ENCODE peak calls at places on chromosomes 16 and 17, in nine cellular contexts. One of them, this sample, is unnamed.

GRCh38 chr16:67963325-67964321 is 4.8 kb downstream of the SLC12A4 start:
- DNase-seq in astrocyte of the spinal cord: no peak
- DNase-seq in NB4: no peak
- DNase-seq in pancreas: no peak
- DNase-seq in tibial artery: no peak
- DNase-seq in esophagus squamous epithelium: no peak
- DNase-seq in prostate gland: no peak
- DNase-seq in fibroblast of mammary gland: no peak
- DNase-seq in heart left ventricle: peak; percentile 51
- DNase-seq in this sample: no peak

GRCh38 chr16:71637398-71637797 is 11.4 kb downstream of the MARVELD3 start:
- DNase-seq in NB4: no peak
- DNase-seq in fibroblast of mammary gland: peak; percentile 86
- DNase-seq in pancreas: no peak
- DNase-seq in astrocyte of the spinal cord: peak; percentile 90
- DNase-seq in prostate gland: no peak
- DNase-seq in heart left ventricle: peak; percentile 42
- DNase-seq in tibial artery: no peak
- DNase-seq in esophagus squamous epithelium: no peak
- DNase-seq in this sample: peak; percentile 74

GRCh38 chr17:45230787-45231480 is 9.2 kb downstream of the FMNL1 start:
- DNase-seq in pancreas: peak; percentile 14
- DNase-seq in astrocyte of the spinal cord: no peak
- DNase-seq in NB4: no peak
- DNase-seq in esophagus squamous epithelium: no peak
- DNase-seq in prostate gland: no peak
- DNase-seq in fibroblast of mammary gland: peak; percentile 56
- DNase-seq in heart left ventricle: peak; percentile 60
- DNase-seq in tibial artery: no peak
- DNase-seq in this sample: peak; percentile 64

GRCh38 chr17:81347437-81347836 is 47.8 kb upstream of the BAHCC1 start:
- DNase-seq in pancreas: no peak
- DNase-seq in tibial artery: no peak
- DNase-seq in astrocyte of the spinal cord: no peak
- DNase-seq in fibroblast of mammary gland: no peak
- DNase-seq in NB4: no peak
- DNase-seq in prostate gland: no peak
- DNase-seq in heart left ventricle: no peak
- DNase-seq in esophagus squamous epithelium: no peak
- DNase-seq in this sample: no peak

GRCh38 chr17:7572338-7572587 is 7.2 kb upstream of the CD68 start:
- DNase-seq in pancreas: no peak
- DNase-seq in fibroblast of mammary gland: no peak
- DNase-seq in NB4: no peak
- DNase-seq in esophagus squamous epithelium: no peak
- DNase-seq in heart left ventricle: no peak
- DNase-seq in tibial artery: no peak
- DNase-seq in prostate gland: no peak
- DNase-seq in astrocyte of the spinal cord: no peak
- DNase-seq in this sample: no peak

GRCh38 chr16:66041907-66042306 is 324.6 kb upstream of the CDH5 start:
- DNase-seq in pancreas: no peak
- DNase-seq in heart left ventricle: no peak
- DNase-seq in esophagus squamous epithelium: no peak
- DNase-seq in fibroblast of mammary gland: no peak
- DNase-seq in tibial artery: no peak
- DNase-seq in prostate gland: no peak
- DNase-seq in NB4: no peak
- DNase-seq in astrocyte of the spinal cord: no peak
- DNase-seq in this sample: no peak

GRCh38 chr17:40551091-40551873 is 14.0 kb downstream of the CCR7 start:
- DNase-seq in esophagus squamous epithelium: no peak
- DNase-seq in tibial artery: peak; percentile 89
- DNase-seq in prostate gland: no peak
- DNase-seq in heart left ventricle: peak; percentile 66
- DNase-seq in NB4: peak; percentile 39
- DNase-seq in pancreas: peak; percentile 45
- DNase-seq in astrocyte of the spinal cord: peak; percentile 98
- DNase-seq in fibroblast of mammary gland: peak; percentile 100
- DNase-seq in this sample: peak; percentile 100

GRCh38 chr17:66775881-66776400 is 59.0 kb upstream of the CACNG5 start:
- DNase-seq in fibroblast of mammary gland: no peak
- DNase-seq in heart left ventricle: no peak
- DNase-seq in pancreas: no peak
- DNase-seq in esophagus squamous epithelium: no peak
- DNase-seq in prostate gland: no peak
- DNase-seq in astrocyte of the spinal cord: no peak
- DNase-seq in NB4: no peak
- DNase-seq in tibial artery: no peak
- DNase-seq in this sample: no peak

GRCh38 chr16:85858984-85859817 is 39.8 kb upstream of the IRF8 start:
- DNase-seq in pancreas: no peak
- DNase-seq in heart left ventricle: no peak
- DNase-seq in tibial artery: no peak
- DNase-seq in astrocyte of the spinal cord: no peak
- DNase-seq in prostate gland: no peak
- DNase-seq in fibroblast of mammary gland: no peak
- DNase-seq in esophagus squamous epithelium: no peak
- DNase-seq in NB4: no peak
- DNase-seq in this sample: no peak

GRCh38 chr16:27712251-27712711 is 162.3 kb downstream of the KATNIP start:
- DNase-seq in esophagus squamous epithelium: no peak
- DNase-seq in heart left ventricle: no peak
- DNase-seq in tibial artery: no peak
- DNase-seq in prostate gland: no peak
- DNase-seq in astrocyte of the spinal cord: no peak
- DNase-seq in NB4: no peak
- DNase-seq in pancreas: no peak
- DNase-seq in fibroblast of mammary gland: no peak
- DNase-seq in this sample: no peak

GRCh38 chr17:9817086-9817485 is 4.8 kb downstream of the GSG1L2 start:
- DNase-seq in fibroblast of mammary gland: peak; percentile 44
- DNase-seq in esophagus squamous epithelium: no peak
- DNase-seq in prostate gland: peak; percentile 57
- DNase-seq in pancreas: peak; percentile 23
- DNase-seq in astrocyte of the spinal cord: peak; percentile 25
- DNase-seq in tibial artery: no peak
- DNase-seq in NB4: no peak
- DNase-seq in heart left ventricle: no peak
- DNase-seq in this sample: no peak

GRCh38 chr17:77365584-77366186 is 224.9 kb downstream of the SEC14L1 start:
- DNase-seq in tibial artery: peak; percentile 85
- DNase-seq in astrocyte of the spinal cord: peak; percentile 92
- DNase-seq in NB4: peak; percentile 86
- DNase-seq in pancreas: peak; percentile 28
- DNase-seq in heart left ventricle: peak; percentile 67
- DNase-seq in esophagus squamous epithelium: no peak
- DNase-seq in prostate gland: peak; percentile 61
- DNase-seq in fibroblast of mammary gland: peak; percentile 91
- DNase-seq in this sample: peak; percentile 84

GRCh38 chr17:49553676-49554335 is 21.9 kb upstream of the NXPH3 start:
- DNase-seq in NB4: no peak
- DNase-seq in heart left ventricle: no peak
- DNase-seq in esophagus squamous epithelium: no peak
- DNase-seq in tibial artery: no peak
- DNase-seq in prostate gland: no peak
- DNase-seq in fibroblast of mammary gland: no peak
- DNase-seq in astrocyte of the spinal cord: no peak
- DNase-seq in pancreas: no peak
- DNase-seq in this sample: no peak

GRCh38 chr17:49555495-49556018 is 20.1 kb upstream of the NXPH3 start:
- DNase-seq in NB4: no peak
- DNase-seq in astrocyte of the spinal cord: no peak
- DNase-seq in tibial artery: no peak
- DNase-seq in prostate gland: peak; percentile 49
- DNase-seq in pancreas: no peak
- DNase-seq in esophagus squamous epithelium: no peak
- DNase-seq in heart left ventricle: no peak
- DNase-seq in fibroblast of mammary gland: no peak
- DNase-seq in this sample: no peak

GRCh38 chr17:49556183-49556943 is 19.3 kb upstream of the NXPH3 start:
- DNase-seq in pancreas: peak; percentile 48
- DNase-seq in tibial artery: peak; percentile 63
- DNase-seq in prostate gland: peak; percentile 59
- DNase-seq in astrocyte of the spinal cord: peak; percentile 64
- DNase-seq in heart left ventricle: peak; percentile 73
- DNase-seq in esophagus squamous epithelium: no peak
- DNase-seq in fibroblast of mammary gland: peak; percentile 57
- DNase-seq in NB4: peak; percentile 83
- DNase-seq in this sample: peak; percentile 62

GRCh38 chr17:49557204-49558024 is 18.3 kb upstream of the NXPH3 start:
- DNase-seq in heart left ventricle: no peak
- DNase-seq in astrocyte of the spinal cord: peak; percentile 40
- DNase-seq in NB4: peak; percentile 72
- DNase-seq in prostate gland: no peak
- DNase-seq in pancreas: no peak
- DNase-seq in esophagus squamous epithelium: no peak
- DNase-seq in tibial artery: no peak
- DNase-seq in fibroblast of mammary gland: peak; percentile 57
- DNase-seq in this sample: peak; percentile 50

GRCh38 chr17:49554694-49555494 is 20.8 kb upstream of the NXPH3 start:
- DNase-seq in fibroblast of mammary gland: no peak
- DNase-seq in esophagus squamous epithelium: no peak
- DNase-seq in tibial artery: no peak
- DNase-seq in astrocyte of the spinal cord: no peak
- DNase-seq in prostate gland: no peak
- DNase-seq in pancreas: no peak
- DNase-seq in heart left ventricle: no peak
- DNase-seq in NB4: no peak
- DNase-seq in this sample: no peak
- H3K4me3 ChIP-seq in fibroblast of mammary gland: no peak overlapping the region
- H3K4me3 ChIP-seq in esophagus squamous epithelium: no peak overlapping the region
- H3K4me3 ChIP-seq in tibial artery: no peak overlapping the region
- H3K4me3 ChIP-seq in astrocyte of the spinal cord: no peak overlapping the region
- H3K4me3 ChIP-seq in prostate gland: no peak overlapping the region
- H3K4me3 ChIP-seq in pancreas: no peak overlapping the region
- H3K4me3 ChIP-seq in heart left ventricle: no peak overlapping the region
- H3K4me3 ChIP-seq in NB4: no peak overlapping the region
- H3K4me3 ChIP-seq in this sample: no peak overlapping the region

DNA sequence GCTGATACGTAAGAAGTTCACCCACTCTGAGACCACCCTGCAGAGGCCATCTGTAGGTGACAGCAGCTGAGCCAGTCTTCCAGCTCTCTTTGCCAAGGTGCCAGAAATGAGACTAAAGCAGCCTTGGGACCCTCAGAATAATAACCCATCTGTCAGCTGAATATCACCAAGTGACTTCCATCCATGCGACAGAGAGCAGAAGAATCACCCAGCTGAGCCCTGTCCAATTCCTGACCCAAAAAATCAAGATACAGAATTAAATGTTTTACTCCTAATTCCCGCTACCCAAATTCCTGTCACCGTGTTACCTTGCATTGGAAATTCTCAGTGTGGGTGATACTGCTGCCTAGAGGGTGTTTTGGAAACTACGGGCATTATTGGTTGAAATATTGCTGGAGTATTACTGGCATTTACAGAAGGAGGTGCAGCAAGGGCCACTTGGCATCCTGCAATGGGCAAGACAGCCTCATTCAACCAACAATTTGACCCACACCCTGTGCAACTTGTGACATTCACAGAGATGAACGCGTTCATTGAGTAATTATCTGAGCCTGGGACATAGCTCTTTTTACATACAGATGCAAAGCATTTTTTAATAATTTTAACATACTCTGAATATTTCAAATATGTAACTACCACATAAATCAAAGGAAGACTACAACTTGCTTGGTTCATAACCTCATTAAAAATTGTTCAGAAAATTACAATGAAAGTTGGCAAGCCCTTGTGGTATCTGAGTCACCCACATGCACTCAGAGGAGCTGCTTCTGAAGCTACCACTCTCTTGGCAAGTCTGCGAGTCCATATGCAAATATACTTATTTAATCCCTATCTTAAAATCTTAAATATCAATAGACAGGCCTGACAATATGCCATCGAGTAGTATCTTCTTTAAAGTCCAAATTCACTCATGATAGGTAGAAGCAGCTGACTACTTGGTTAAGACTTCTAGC is 126.6 kb downstream of the C16orf95 start:
- DNase-seq in fibroblast of mammary gland: peak; percentile 48
- DNase-seq in NB4: no peak
- DNase-seq in tibial artery: no peak
- DNase-seq in prostate gland: no peak
- DNase-seq in astrocyte of the spinal cord: no peak
- DNase-seq in pancreas: no peak
- DNase-seq in heart left ventricle: no peak
- DNase-seq in esophagus squamous epithelium: no peak
- DNase-seq in this sample: peak; percentile 38
- TF ChIP-seq CTCF in fibroblast of mammary gland: peak; percentile 50
- TF ChIP-seq CTCF in NB4: no peak
- TF ChIP-seq CTCF in tibial artery: no peak
- TF ChIP-seq CTCF in prostate gland: no peak
- TF ChIP-seq CTCF in astrocyte of the spinal cord: peak; percentile 38
- TF ChIP-seq CTCF in pancreas: no peak
- TF ChIP-seq CTCF in heart left ventricle: no peak
- TF ChIP-seq CTCF in esophagus squamous epithelium: no peak
- TF ChIP-seq CTCF in this sample: peak; percentile 47

DNA sequence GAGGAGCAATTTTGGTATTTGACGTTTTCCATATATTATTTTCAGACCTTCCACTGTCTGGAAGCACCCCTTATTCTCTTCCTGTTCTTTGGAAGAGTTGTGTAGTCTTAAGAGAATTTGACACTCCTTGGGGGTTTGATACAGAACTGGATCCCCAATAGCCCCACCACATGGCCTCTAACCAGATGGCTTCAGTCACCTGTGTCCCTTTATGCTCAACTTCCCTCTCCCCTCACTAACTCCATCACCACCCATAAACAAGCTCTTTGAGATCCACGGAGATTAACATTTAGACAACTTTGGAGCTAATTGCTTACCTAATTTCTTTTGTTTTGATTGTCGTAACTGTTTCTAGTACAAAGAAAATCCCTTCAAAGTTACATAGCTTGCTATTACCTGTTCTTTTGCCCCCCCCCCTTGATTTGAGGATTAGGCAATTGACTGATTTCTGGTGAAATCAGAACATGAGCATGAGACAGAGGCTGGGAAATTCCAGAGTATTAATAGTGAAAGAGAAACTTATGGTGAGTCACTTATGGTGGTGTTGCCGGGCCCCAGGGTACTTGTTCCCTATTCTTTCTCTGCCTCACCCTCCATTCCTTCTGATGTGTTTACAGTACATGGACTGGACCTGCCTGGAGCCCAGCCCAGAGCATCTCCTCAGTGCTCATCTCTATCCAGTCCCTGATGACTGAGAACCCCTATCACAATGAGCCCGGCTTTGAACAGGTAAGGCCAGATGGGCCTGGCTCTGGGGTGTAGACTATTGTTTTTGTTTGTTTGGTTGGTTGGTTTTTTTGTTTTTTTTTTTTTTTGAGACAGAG is 7.5 kb downstream of the UBE2Z start:
- DNase-seq in esophagus squamous epithelium: no peak
- DNase-seq in astrocyte of the spinal cord: peak; percentile 85
- DNase-seq in fibroblast of mammary gland: peak; percentile 90
- DNase-seq in pancreas: no peak
- DNase-seq in tibial artery: peak; percentile 25
- DNase-seq in heart left ventricle: no peak
- DNase-seq in NB4: peak; percentile 35
- DNase-seq in prostate gland: no peak
- DNase-seq in this sample: peak; percentile 84
- H3K4me3 ChIP-seq in esophagus squamous epithelium: no peak overlapping the region
- H3K4me3 ChIP-seq in astrocyte of the spinal cord: no peak overlapping the region
- H3K4me3 ChIP-seq in fibroblast of mammary gland: no peak overlapping the region
- H3K4me3 ChIP-seq in pancreas: no peak overlapping the region
- H3K4me3 ChIP-seq in tibial artery: no peak overlapping the region
- H3K4me3 ChIP-seq in heart left ventricle: no peak overlapping the region
- H3K4me3 ChIP-seq in NB4: no peak overlapping the region
- H3K4me3 ChIP-seq in prostate gland: no peak overlapping the region
- H3K4me3 ChIP-seq in this sample: peak overlapping the region; percentile 40

GRCh38 chr16:46857261-46857962 is 26.4 kb upstream of the C16orf87 start:
- DNase-seq in esophagus squamous epithelium: no peak
- DNase-seq in NB4: peak; percentile 55
- DNase-seq in pancreas: no peak
- DNase-seq in astrocyte of the spinal cord: peak; percentile 66
- DNase-seq in prostate gland: peak; percentile 30
- DNase-seq in tibial artery: no peak
- DNase-seq in heart left ventricle: no peak
- DNase-seq in fibroblast of mammary gland: peak; percentile 73
- DNase-seq in this sample: peak; percentile 61
- TF ChIP-seq CTCF in esophagus squamous epithelium: peak; percentile 58
- TF ChIP-seq CTCF in NB4: peak; percentile 37
- TF ChIP-seq CTCF in pancreas: peak; percentile 35
- TF ChIP-seq CTCF in astrocyte of the spinal cord: peak; percentile 57
- TF ChIP-seq CTCF in prostate gland: peak; percentile 49
- TF ChIP-seq CTCF in tibial artery: peak; percentile 37
- TF ChIP-seq CTCF in heart left ventricle: peak; percentile 42
- TF ChIP-seq CTCF in fibroblast of mammary gland: peak; percentile 52
- TF ChIP-seq CTCF in this sample: peak; percentile 61

This sample was measured in fibroblast of the aortic adventitia.